ENCODE peak calls at places on chromosomes 6 and 20, in four cellular contexts. One of them, this sample, is unnamed.

GRCh38 chr6:166201878-166202277 is 34.2 kb upstream of the TBXT start:
- DNase-seq in GM12878: no peak
- DNase-seq in H1: no peak
- DNase-seq in HepG2: no peak
- DNase-seq in this sample: no peak

GRCh38 chr6:155418017-155418749 is 37.5 kb downstream of the NOX3 start:
- DNase-seq in H1: no peak
- DNase-seq in GM12878: peak; percentile 68
- DNase-seq in HepG2: no peak
- DNase-seq in this sample: no peak

GRCh38 chr6:147660334-147661311 is 152.1 kb downstream of the SAMD5 start:
- DNase-seq in HepG2: peak; percentile 74
- DNase-seq in H1: no peak
- DNase-seq in GM12878: no peak
- DNase-seq in this sample: no peak

GRCh38 chr6:163825033-163825432 is 410.5 kb downstream of the QKI start:
- DNase-seq in GM12878: no peak
- DNase-seq in HepG2: no peak
- DNase-seq in H1: no peak
- DNase-seq in this sample: no peak

GRCh38 chr6:40346241-40346640 is 240.9 kb downstream of the LRFN2 start:
- DNase-seq in HepG2: no peak
- DNase-seq in H1: peak; percentile 24
- DNase-seq in GM12878: no peak
- DNase-seq in this sample: no peak

GRCh38 chr20:55153321-55153720 is 677.9 kb downstream of the DOK5 start:
- DNase-seq in HepG2: no peak
- DNase-seq in H1: no peak
- DNase-seq in GM12878: no peak
- DNase-seq in this sample: no peak

GRCh38 chr6:141653590-141653989 is 479.1 kb upstream of the GJE1 start:
- DNase-seq in GM12878: no peak
- DNase-seq in HepG2: no peak
- DNase-seq in H1: no peak
- DNase-seq in this sample: no peak

GRCh38 chr6:71524201-71524600 is 235.6 kb downstream of the OGFRL1 start:
- DNase-seq in H1: no peak
- DNase-seq in HepG2: no peak
- DNase-seq in GM12878: no peak
- DNase-seq in this sample: no peak

GRCh38 chr6:159268511-159268910 is 99.3 kb downstream of the FNDC1 start:
- DNase-seq in GM12878: no peak
- DNase-seq in H1: no peak
- DNase-seq in HepG2: no peak
- DNase-seq in this sample: no peak

DNA sequence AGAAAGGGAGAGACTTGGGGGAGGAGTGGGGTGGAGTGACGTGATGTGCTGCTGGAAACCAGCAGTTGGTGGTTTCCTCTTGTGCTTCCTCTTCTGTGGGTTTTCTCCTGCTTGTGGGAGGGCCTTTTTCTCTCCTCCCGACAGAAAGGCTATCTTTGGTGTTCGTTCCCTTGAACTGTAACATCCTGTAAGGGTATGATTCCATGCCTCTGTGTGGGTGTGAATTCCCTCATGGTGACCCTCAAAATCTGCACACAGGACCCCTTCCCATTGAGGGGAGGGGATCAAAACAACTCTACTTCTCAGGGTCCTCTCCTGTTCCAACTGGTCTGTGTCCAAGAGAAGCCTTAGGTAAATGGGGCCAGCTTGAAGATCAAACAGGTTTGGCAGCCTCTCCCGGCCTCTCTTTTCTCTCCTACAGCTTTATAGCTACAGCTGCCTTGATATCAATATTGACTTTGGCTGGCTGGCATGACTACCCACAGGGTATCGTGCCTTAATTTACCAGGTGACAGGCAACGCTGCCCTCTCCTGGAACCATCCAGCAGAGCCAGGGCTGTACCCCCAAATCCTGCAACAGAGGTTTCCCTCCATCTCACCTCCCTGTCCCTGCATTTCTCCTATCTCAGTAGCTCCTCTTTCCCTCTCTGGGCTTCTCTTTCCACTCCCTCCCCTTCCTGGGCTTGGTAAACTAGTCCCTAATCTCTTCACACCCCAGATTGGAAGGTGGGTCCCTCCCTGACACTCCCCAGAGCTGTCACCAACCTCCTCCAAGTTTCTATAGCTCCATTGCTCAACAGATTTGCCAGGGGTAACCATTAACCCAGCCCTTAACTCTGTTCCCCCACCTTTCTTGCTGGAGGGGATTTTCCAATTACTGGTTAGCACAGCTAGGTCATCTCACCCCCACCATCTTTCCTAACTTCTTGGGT is 1.5 kb upstream of the MSH5 start:
- DNase-seq in H1: no peak
- DNase-seq in HepG2: peak; percentile 97
- DNase-seq in GM12878: peak; percentile 75
- DNase-seq in this sample: no peak
- TF ChIP-seq SUZ12 in H1: no peak
- TF ChIP-seq SUZ12 in HepG2: no peak
- TF ChIP-seq SUZ12 in GM12878: no peak
- TF ChIP-seq SUZ12 in this sample: no peak

GRCh38 chr6:73513496-73513854 is 7.4 kb downstream of the EEF1A1 start:
- DNase-seq in H1: no peak
- DNase-seq in HepG2: no peak
- DNase-seq in GM12878: no peak
- DNase-seq in this sample: no peak
- TF ChIP-seq ZNF274 in H1: no peak
- TF ChIP-seq ZNF274 in HepG2: no peak
- TF ChIP-seq ZNF274 in GM12878: no peak
- TF ChIP-seq ZNF274 in this sample: no peak

DNA sequence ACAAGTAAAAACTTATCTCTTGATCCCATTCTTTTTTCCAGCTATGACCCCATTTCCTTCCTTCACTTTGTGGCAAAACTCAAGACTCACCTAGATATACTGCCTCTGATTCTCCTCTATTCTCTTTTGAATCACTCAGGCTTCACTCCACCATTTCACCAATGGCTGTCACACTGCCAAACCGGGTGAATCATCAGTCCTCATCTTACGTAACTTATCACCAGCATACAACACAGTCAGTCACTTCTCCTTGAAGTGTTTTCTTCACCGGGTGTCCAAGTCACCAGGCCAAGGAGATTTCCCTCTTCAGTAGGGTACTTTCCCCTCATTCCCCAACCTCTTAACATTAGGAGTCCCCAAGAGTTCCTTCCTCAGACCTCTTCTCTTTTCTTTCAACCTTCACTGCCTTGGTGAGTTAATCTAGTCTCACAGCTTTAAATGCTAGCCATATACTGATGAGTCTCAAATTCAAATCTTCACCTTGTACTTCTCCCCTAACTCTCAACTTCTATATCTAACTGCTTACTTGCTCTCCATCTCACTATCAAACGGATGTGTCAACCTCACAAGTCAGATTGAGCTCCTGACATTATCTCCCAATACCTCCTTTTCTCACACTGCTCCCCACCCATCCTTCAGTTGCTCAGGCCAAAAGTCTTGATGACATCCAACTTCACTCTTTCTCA is 6.0 kb downstream of the TMEM242 start:
- DNase-seq in HepG2: peak; percentile 48
- DNase-seq in GM12878: no peak
- DNase-seq in H1: no peak
- DNase-seq in this sample: no peak
- TF ChIP-seq SUZ12 in HepG2: no peak
- TF ChIP-seq SUZ12 in GM12878: no peak
- TF ChIP-seq SUZ12 in H1: no peak
- TF ChIP-seq SUZ12 in this sample: no peak

GRCh38 chr6:145948328-145948727 is 15.8 kb downstream of the SHPRH start:
- DNase-seq in HepG2: no peak
- DNase-seq in GM12878: no peak
- DNase-seq in H1: no peak
- DNase-seq in this sample: no peak
- TF ChIP-seq ZNF274 in HepG2: no peak
- TF ChIP-seq ZNF274 in GM12878: no peak
- TF ChIP-seq ZNF274 in H1: no peak
- TF ChIP-seq ZNF274 in this sample: no peak

This sample was measured in NT2/D1.